ENCODE peak calls at places on chromosomes 6 and 20, in nine cellular contexts. W, D, O, V, X, B, Q, Y and M are unnamed samples.

GRCh38 chr6:149899486-149899885 is 1.6 kb upstream of the RAET1E start:
- DNase-seq in O (no peak), D (no peak), Q (no peak), Y (no peak), X (no peak), V (no peak), B (no peak), W (no peak), M (no peak)

GRCh38 chr20:32779500-32780215 is 17.5 kb downstream of the DNMT3B start:
- DNase-seq in X (no peak), O (no peak), Y (no peak), D (peak), Q (no peak), V (no peak), W (no peak), B (no peak), M (peak)

GRCh38 chr6:140082867-140083297 is 708.4 kb upstream of the CITED2 start:
- DNase-seq in O (no peak), D (no peak), W (no peak), B (no peak), Q (no peak), V (no peak), X (no peak), Y (no peak), M (no peak)

GRCh38 chr6:141437685-141438084 is 695.0 kb upstream of the GJE1 start:
- DNase-seq in X (no peak), O (no peak), W (no peak), Y (no peak), B (no peak), V (no peak), Q (no peak), D (no peak), M (no peak)

GRCh38 chr6:130931683-130932082 is 104.5 kb downstream of the SMLR1 start:
- DNase-seq in V (no peak), B (no peak), W (no peak), D (no peak), O (no peak), Y (no peak), Q (no peak), X (no peak), M (no peak)

GRCh38 chr6:112180095-112180820 is 74.1 kb downstream of the LAMA4 start:
- DNase-seq in V (peak), D (no peak), O (peak), Y (peak), X (peak), W (peak), Q (peak), B (no peak), M (peak)

GRCh38 chr6:37850728-37851285 is 31.3 kb downstream of the ZFAND3 start:
- DNase-seq in B (no peak), X (no peak), W (no peak), V (no peak), D (no peak), Q (no peak), Y (no peak), O (no peak), M (no peak)

GRCh38 chr20:18019068-18019467 is 38.6 kb downstream of the OVOL2 start:
- DNase-seq in W (no peak), Y (no peak), O (no peak), Q (no peak), X (no peak), B (no peak), D (no peak), V (no peak), M (no peak)